ENCODE peak calls at places on chromosomes 16 and 17, in five cellular contexts. E, L, M, N and F are unnamed samples.

GRCh38 chr16:79071424-79071823 is 529.1 kb downstream of the MAF start:
- DNase-seq in E (no peak), M (no peak), L (no peak), N (no peak), F (no peak)

GRCh38 chr17:42283241-42284019 is 4.9 kb upstream of the STAT5A start:
- DNase-seq in L (no peak), N (no peak), E (no peak), M (no peak), F (no peak)

GRCh38 chr17:18129041-18129502 is 20.5 kb downstream of the MYO15A start:
- DNase-seq in L (no peak), M (peak; percentile 86), N (peak; percentile 47), E (no peak), F (no peak)

GRCh38 chr16:183005-183404 is 2.7 kb downstream of the HBQ1 start:
- DNase-seq in E (no peak), M (no peak), N (no peak), L (no peak), F (no peak)

GRCh38 chr16:30351586-30352419 is 3.3 kb downstream of the CD2BP2 start:
- DNase-seq in E (peak; percentile 86), M (peak; percentile 76), N (peak; percentile 83), L (no peak), F (no peak)

GRCh38 chr17:19022747-19023146 is 18.2 kb upstream of the FAM83G start:
- DNase-seq in M (no peak), E (no peak), L (no peak), N (no peak), F (no peak)

GRCh38 chr17:80855968-80856862 is 135.4 kb upstream of the CHMP6 start:
- DNase-seq in E (no peak), N (peak; percentile 99), L (peak; percentile 78), M (peak; percentile 98), F (peak; percentile 77)

GRCh38 chr16:24288516-24288915 is 32.4 kb downstream of the CACNG3 start:
- DNase-seq in E (no peak), N (no peak), M (no peak), L (no peak), F (no peak)

GRCh38 chr17:78665952-78666920 is 89.0 kb upstream of the DNAH17 start:
- DNase-seq in E (no peak), N (peak; percentile 39), M (no peak), L (no peak), F (no peak)

GRCh38 chr17:39235555-39236221 is 9.9 kb upstream of the STAC2 start:
- DNase-seq in L (peak; percentile 64), E (no peak), N (peak; percentile 63), M (peak; percentile 51), F (peak; percentile 37)

GRCh38 chr17:4518901-4519300 is 20.2 kb downstream of the SPNS2 start:
- DNase-seq in E (no peak), N (no peak), L (no peak), M (no peak), F (no peak)

GRCh38 chr16:15461376-15461775 is 27.0 kb downstream of the BMERB1 start:
- DNase-seq in N (no peak), E (no peak), M (no peak), L (no peak), F (no peak)

GRCh38 chr16:75239463-75240122 is 11.8 kb downstream of the BCAR1 start:
- DNase-seq in E (no peak), M (no peak), L (no peak), N (no peak), F (no peak)

GRCh38 chr17:82296511-82297279 is 20.7 kb downstream of the CD7 start:
- DNase-seq in L (no peak), M (no peak), N (no peak), E (no peak), F (no peak)

GRCh38 chr17:10089221-10089799 is 109.1 kb downstream of the GAS7 start:
- DNase-seq in M (no peak), E (no peak), N (no peak), L (no peak), F (no peak)

GRCh38 chr17:56172517-56172982 is 19.3 kb downstream of the ANKFN1 start:
- DNase-seq in M (peak; percentile 43), L (no peak), E (peak; percentile 28), N (peak; percentile 42), F (no peak)

GRCh38 chr17:46191332-46192210 is 1.7 kb downstream of the KANSL1 start:
- DNase-seq in N (peak; percentile 60), E (peak; percentile 47), M (peak; percentile 11), L (peak; percentile 22), F (peak; percentile 47)

GRCh38 chr17:44661835-44662234 is 5.6 kb downstream of the MEIOC start:
- DNase-seq in M (no peak), N (no peak), E (no peak), L (no peak), F (no peak)

GRCh38 chr16:9072806-9073341 is 18.6 kb upstream of the HAPSTR1 start:
- DNase-seq in M (peak; percentile 84), N (peak; percentile 61), L (no peak), E (no peak), F (peak; percentile 37)

GRCh38 chr16:4309833-4310266 is 6.0 kb upstream of the GLIS2 start:
- DNase-seq in L (no peak), N (peak; percentile 79), M (peak; percentile 87), E (no peak), F (peak; percentile 77)

GRCh38 chr17:81537856-81538555 is 9.8 kb downstream of the FSCN2 start:
- DNase-seq in E (no peak), N (no peak), L (no peak), M (no peak), F (no peak)

GRCh38 chr16:11310997-11311561 is 29.9 kb upstream of the PRM1 start:
- DNase-seq in M (no peak), L (no peak), N (no peak), E (no peak), F (peak; percentile 68)

GRCh38 chr17:65678534-65678933 is 117.1 kb upstream of the AXIN2 start:
- DNase-seq in N (peak; percentile 17), L (no peak), E (no peak), M (no peak), F (no peak)

GRCh38 chr17:35286120-35286781 is 43.4 kb downstream of the SLFN5 start:
- DNase-seq in L (no peak), N (no peak), M (peak; percentile 2), E (no peak), F (peak; percentile 11)

GRCh38 chr16:66927918-66928649 is 2.7 kb upstream of the RRAD start:
- DNase-seq in E (no peak), N (peak; percentile 51), L (no peak), M (peak; percentile 39), F (no peak)

GRCh38 chr17:59874366-59874765 is 18.4 kb downstream of the TUBD1 start:
- DNase-seq in N (no peak), L (no peak), M (no peak), E (no peak), F (no peak)

GRCh38 chr16:67158637-67159600 is 790 bp downstream of the TRADD start:
- DNase-seq in M (no peak), N (peak; percentile 59), E (no peak), L (peak; percentile 63), F (peak; percentile 88)

GRCh38 chr17:57506253-57506911 is 238.7 kb downstream of the CCDC182 start:
- DNase-seq in M (no peak), L (no peak), E (no peak), N (no peak), F (no peak)

GRCh38 chr17:62405451-62405850 is 18.2 kb upstream of the METTL2A start:
- DNase-seq in N (no peak), E (no peak), M (no peak), L (no peak), F (no peak)

GRCh38 chr16:24052466-24053324 is 203.4 kb upstream of the CACNG3 start:
- DNase-seq in L (no peak), E (no peak), N (no peak), M (no peak), F (no peak)

GRCh38 chr17:14197582-14197981 is 39.1 kb downstream of the CDRT15 start:
- DNase-seq in E (no peak), M (no peak), L (no peak), N (no peak), F (no peak)